ENCODE peak calls at places on chromosomes 16 and 17, in nine cellular contexts. L is NCI-H1092 treated with DMSO at 0.1 percent for 48 hours; F is endothelial cell of umbilical vein; R is ureter; T is NCI-H460; M is type B pancreatic cell; X is NCI-H1417 treated with DMSO at 0.1 percent for 48 hours; S is stimulated activated naive CD8-positive, alpha-beta T cell treated with anti-CD3 and anti-CD28 coated beads, Interleukin-15, amount 100 ng/mL, for 72 hours; C is hepatocyte. D is an unnamed sample.

GRCh38 chr17:4476512-4477070 is 22.1 kb upstream of the SPNS2 start:
- DNase-seq in F (no peak), X (no peak), M (no peak), C (no peak), L (no peak), T (no peak), R (peak), S (no peak), D (no peak)

GRCh38 chr17:50129946-50130777 is at the start of gene SAMD14:
- DNase-seq in R (peak), M (no peak), F (peak), T (no peak), S (peak), C (peak), L (no peak), X (no peak), D (no peak)

GRCh38 chr17:30273373-30273772 is 18.4 kb downstream of the BLMH start:
- DNase-seq in M (no peak), C (no peak), F (no peak), L (no peak), T (no peak), X (no peak), S (no peak), R (no peak), D (no peak)

GRCh38 chr17:1076299-1076981 is 79.5 kb downstream of the TIMM22 start:
- DNase-seq in F (no peak), L (no peak), T (no peak), M (no peak), S (no peak), R (no peak), C (no peak), X (no peak), D (no peak)

GRCh38 chr17:21511368-21512195 is 135.4 kb downstream of the KCNJ12 start:
- DNase-seq in C (peak), X (no peak), M (peak), S (peak), F (peak), L (peak), R (peak), T (peak), D (peak)

GRCh38 chr17:81685108-81685507 is 1.3 kb downstream of the HGS start:
- DNase-seq in R (no peak), S (no peak), C (peak), T (no peak), M (no peak), L (no peak), X (no peak), F (peak), D (peak)

GRCh38 chr16:15513169-15513568 is 78.8 kb downstream of the BMERB1 start:
- DNase-seq in X (no peak), F (no peak), S (no peak), T (no peak), L (no peak), R (no peak), M (no peak), C (no peak), D (no peak)

GRCh38 chr17:75758131-75758905 is 6.7 kb downstream of the GALK1 start:
- DNase-seq in L (no peak), R (no peak), C (no peak), S (no peak), T (no peak), M (no peak), F (no peak), X (no peak), D (peak)

GRCh38 chr16:89197633-89198416 is 2.5 kb downstream of the SLC22A31 start:
- DNase-seq in R (no peak), T (no peak), L (no peak), F (no peak), X (no peak), C (peak), M (no peak), S (no peak), D (no peak)

GRCh38 chr16:83433201-83433600 is 374.6 kb upstream of the HSBP1 start:
- DNase-seq in F (no peak), S (no peak), L (no peak), M (no peak), C (no peak), R (no peak), T (no peak), X (no peak), D (peak)

D was measured in M059J.